ENCODE peak calls at places on chromosomes 3 and 15, in ten cellular contexts. Q is transverse colon, J is HAP-1, V is hepatocyte, T is RWPE2, F is AG10803, Y is MM.1S, K is suprapubic skin, B is PC-9, R is fibroblast of the aortic adventitia. W is an unnamed sample.

GRCh38 chr15:70474367-70474681 is 289.0 kb downstream of the UACA start:
- DNase-seq in B (no peak), F (no peak), Q (no peak), R (no peak), Y (no peak), T (no peak), J (no peak), V (no peak), K (no peak), W (no peak)

GRCh38 chr3:185729335-185729715 is 95.5 kb downstream of the IGF2BP2 start:
- DNase-seq in B (peak), K (no peak), V (no peak), R (peak), F (peak), J (no peak), T (no peak), Y (no peak), Q (no peak), W (peak)

GRCh38 chr3:39330824-39331223 is 1.3 kb downstream of the CCR8 start:
- DNase-seq in F (no peak), J (no peak), V (no peak), Q (no peak), Y (no peak), R (no peak), K (no peak), T (no peak), B (no peak), W (no peak)

GRCh38 chr3:106421928-106422327 is 553.1 kb upstream of the CBLB start:
- DNase-seq in Q (no peak), R (peak), T (no peak), Y (no peak), F (peak), V (no peak), K (no peak), B (no peak), J (no peak), W (peak)

GRCh38 chr3:102183186-102183585 is 251.6 kb upstream of the ZPLD1 start:
- DNase-seq in K (no peak), V (no peak), R (no peak), J (no peak), Y (no peak), Q (no peak), B (no peak), F (no peak), T (no peak), W (no peak)

GRCh38 chr15:66069751-66070150 is 183.8 kb downstream of the MEGF11 start:
- DNase-seq in Q (no peak), T (no peak), B (no peak), K (no peak), Y (no peak), V (no peak), R (no peak), J (no peak), F (no peak), W (no peak)

GRCh38 chr3:172991424-172991996 is 149.5 kb downstream of the SPATA16 start:
- DNase-seq in V (no peak), B (no peak), F (no peak), Q (no peak), J (no peak), K (no peak), Y (no peak), R (no peak), T (no peak), W (no peak)

GRCh38 chr3:20201141-20201540 is 15.1 kb upstream of the SGO1 start:
- DNase-seq in T (no peak), R (no peak), F (no peak), V (no peak), K (no peak), B (no peak), J (no peak), Y (no peak), Q (no peak), W (no peak)

GRCh38 chr3:124584245-124584551 is 146.1 kb upstream of the UMPS start:
- DNase-seq in V (no peak), B (no peak), K (no peak), R (no peak), J (no peak), F (no peak), Q (no peak), Y (no peak), T (no peak), W (no peak)

GRCh38 chr3:41350441-41350840 is 151.1 kb downstream of the CTNNB1 start:
- DNase-seq in V (no peak), J (no peak), Q (no peak), T (no peak), Y (no peak), R (no peak), B (no peak), F (no peak), K (no peak), W (peak)

GRCh38 chr3:192819001-192819569 is 91.7 kb upstream of the FGF12 start:
- DNase-seq in Q (no peak), F (peak), R (peak), J (peak), T (no peak), V (peak), K (no peak), Y (no peak), B (peak), W (peak)

GRCh38 chr3:129441215-129441614 is 1.2 kb downstream of the IFT122 start:
- DNase-seq in R (no peak), B (no peak), F (no peak), Q (no peak), Y (no peak), K (no peak), V (no peak), T (no peak), J (no peak), W (no peak)

GRCh38 chr3:50978991-50979667 is 304.4 kb downstream of the DOCK3 start:
- DNase-seq in J (peak), K (no peak), T (no peak), F (no peak), Y (no peak), Q (no peak), B (no peak), V (no peak), R (no peak), W (no peak)

GRCh38 chr15:58332676-58333400 is 99.0 kb upstream of the LIPC start:
- DNase-seq in K (no peak), F (peak), R (peak), B (peak), Y (no peak), V (peak), T (no peak), Q (no peak), J (no peak), W (peak)

GRCh38 chr3:146895026-146895749 is 290.0 kb upstream of the PLSCR5 start:
- DNase-seq in F (peak), J (no peak), V (no peak), K (no peak), T (no peak), Y (no peak), Q (no peak), R (peak), B (no peak), W (peak)

GRCh38 chr3:27658741-27659140 is 63.4 kb downstream of the EOMES start:
- DNase-seq in Q (no peak), V (no peak), K (no peak), F (no peak), R (peak), B (no peak), T (no peak), Y (no peak), J (no peak), W (no peak)

GRCh38 chr3:179179979-179180758 is 32.0 kb downstream of the PIK3CA start:
- DNase-seq in F (peak), T (no peak), Q (no peak), J (no peak), V (no peak), Y (no peak), K (no peak), B (peak), R (peak), W (peak)

GRCh38 chr3:29513236-29513635 is 232.4 kb downstream of the RBMS3 start:
- DNase-seq in T (no peak), V (no peak), Q (no peak), R (peak), B (no peak), Y (no peak), K (no peak), F (peak), J (no peak), W (peak)

GRCh38 chr3:140469491-140469890 is 208.4 kb upstream of the TRIM42 start:
- DNase-seq in K (no peak), J (no peak), Y (no peak), V (no peak), R (peak), Q (no peak), F (no peak), T (no peak), B (no peak), W (peak)

GRCh38 chr3:197541756-197542539 is 13.8 kb downstream of the BDH1 start:
- DNase-seq in Q (no peak), F (peak), R (no peak), J (no peak), B (no peak), Y (no peak), T (no peak), K (no peak), V (peak), W (peak)

GRCh38 chr15:73573071-73573470 is 60.1 kb downstream of the NPTN start:
- DNase-seq in Y (no peak), Q (no peak), K (no peak), J (no peak), B (no peak), R (no peak), V (peak), F (no peak), T (no peak), W (no peak)

GRCh38 chr3:126968995-126969385 is 13.9 kb upstream of the PLXNA1 start:
- DNase-seq in Y (no peak), Q (no peak), V (no peak), T (no peak), F (no peak), K (no peak), J (no peak), B (no peak), R (no peak), W (no peak)

GRCh38 chr3:106806964-106807363 is 570.3 kb upstream of the CCDC54 start:
- DNase-seq in Y (no peak), V (no peak), B (no peak), J (no peak), Q (no peak), K (no peak), T (no peak), F (no peak), R (no peak), W (no peak)

GRCh38 chr3:172129868-172130751 is 90.7 kb downstream of the FNDC3B start:
- DNase-seq in T (peak), Y (no peak), F (peak), B (peak), J (peak), V (peak), Q (peak), K (peak), R (peak), W (peak)

GRCh38 chr3:78977073-78977472 is 790.7 kb downstream of the ROBO1 start:
- DNase-seq in V (no peak), Q (no peak), K (no peak), R (no peak), F (no peak), J (no peak), B (no peak), T (no peak), Y (no peak), W (peak)

GRCh38 chr3:49383387-49383786 is 25.2 kb upstream of the GPX1 start:
- DNase-seq in B (no peak), Q (peak), J (no peak), F (no peak), T (no peak), Y (no peak), V (no peak), R (no peak), K (no peak), W (no peak)

GRCh38 chr15:31660800-31661199 is 334.2 kb downstream of the KLF13 start:
- DNase-seq in K (no peak), V (no peak), T (no peak), F (no peak), Q (no peak), J (no peak), Y (no peak), R (no peak), B (no peak), W (no peak)

GRCh38 chr15:67520276-67520975 is 505 bp upstream of the C15orf61 start:
- DNase-seq in F (no peak), B (no peak), J (no peak), Y (no peak), V (no peak), R (peak), Q (no peak), K (no peak), T (no peak), W (no peak)

GRCh38 chr3:54547051-54547450 is 380.8 kb downstream of the LRTM1 start:
- DNase-seq in V (no peak), T (no peak), J (no peak), F (no peak), R (no peak), Q (no peak), Y (no peak), B (no peak), K (no peak), W (no peak)

GRCh38 chr15:58777107-58777506 is 6.0 kb downstream of the MINDY2 start:
- DNase-seq in Q (no peak), B (no peak), J (no peak), K (no peak), R (no peak), V (no peak), Y (peak), F (no peak), T (no peak), W (no peak)

GRCh38 chr3:177973241-177973840 is 562.9 kb upstream of the KCNMB2 start:
- DNase-seq in Q (no peak), V (peak), K (no peak), T (no peak), R (peak), F (peak), Y (no peak), J (no peak), B (no peak), W (peak)

GRCh38 chr15:95169701-95170459 is 938.5 kb downstream of the MCTP2 start:
- DNase-seq in F (peak), Q (peak), B (no peak), V (peak), T (no peak), K (peak), J (no peak), Y (no peak), R (peak), W (no peak)

DNA sequence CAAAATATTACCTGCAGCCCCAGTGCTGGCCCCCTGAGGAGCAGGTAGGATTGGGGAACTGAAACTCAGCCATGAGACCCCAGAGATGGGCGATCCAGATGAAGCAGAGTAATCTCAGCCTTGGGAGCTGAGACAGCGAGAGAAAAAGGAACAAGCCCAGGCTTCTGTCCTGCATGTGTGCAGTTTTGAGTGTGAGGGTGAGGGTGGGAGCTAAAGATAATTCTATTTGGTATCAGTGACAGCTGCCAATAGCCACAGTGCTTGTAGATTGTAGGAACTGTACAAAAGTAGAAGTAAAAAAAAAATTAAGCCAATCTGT is 5.9 kb downstream of the ATP8B4 start:
- DNase-seq in Y (no peak), V (no peak), F (no peak), K (no peak), Q (no peak), T (no peak), B (no peak), J (no peak), R (no peak), W (no peak)
- H3K4me3 ChIP-seq in Y (no peak), V (no peak), F (no peak), K (no peak), Q (no peak), T (no peak), B (no peak), J (no peak), R (no peak), W (no peak)

GRCh38 chr3:43996379-43997301 is 245.0 kb upstream of the TOPAZ1 start:
- DNase-seq in K (no peak), Q (no peak), V (peak), B (peak), F (peak), J (peak), R (peak), T (peak), Y (peak), W (no peak)

GRCh38 chr3:43997788-43998373 is 243.8 kb upstream of the TOPAZ1 start:
- DNase-seq in T (peak), J (no peak), Y (no peak), K (no peak), V (no peak), B (peak), Q (no peak), R (no peak), F (peak), W (no peak)

GRCh38 chr3:43994594-43995077 is 247.1 kb upstream of the TOPAZ1 start:
- DNase-seq in Y (no peak), J (peak), T (no peak), R (no peak), K (no peak), V (no peak), B (no peak), Q (no peak), F (no peak), W (no peak)

GRCh38 chr3:43995929-43996378 is 245.7 kb upstream of the TOPAZ1 start:
- DNase-seq in R (no peak), T (peak), Q (no peak), F (no peak), V (no peak), J (no peak), Y (peak), K (no peak), B (peak), W (no peak)

GRCh38 chr3:43995078-43995928 is 246.4 kb upstream of the TOPAZ1 start:
- DNase-seq in F (peak), B (peak), V (peak), Q (no peak), K (no peak), J (peak), Y (peak), T (peak), R (peak), W (no peak)
- H3K4me3 ChIP-seq in F (peak), B (peak), V (peak), Q (no peak), K (peak), J (peak), Y (peak), T (peak), R (peak), W (peak)

GRCh38 chr3:48372862-48373435 is 930 bp downstream of the FBXW12 start:
- DNase-seq in Q (no peak), V (no peak), Y (no peak), R (no peak), J (no peak), F (no peak), B (no peak), K (no peak), T (no peak), W (no peak)

GRCh38 chr3:48371651-48372376 is at the start of gene FBXW12:
- DNase-seq in R (no peak), J (no peak), F (no peak), T (no peak), Q (no peak), Y (no peak), K (no peak), V (no peak), B (no peak), W (no peak)

GRCh38 chr3:48372377-48372770 is 355 bp downstream of the FBXW12 start:
- DNase-seq in R (no peak), B (no peak), V (no peak), F (no peak), Y (peak), Q (no peak), J (no peak), T (no peak), K (no peak), W (no peak)

GRCh38 chr3:48369685-48370329 is 2.2 kb upstream of the FBXW12 start:
- DNase-seq in R (no peak), J (peak), V (peak), Y (no peak), Q (peak), F (no peak), K (no peak), T (no peak), B (no peak), W (no peak)

DNA sequence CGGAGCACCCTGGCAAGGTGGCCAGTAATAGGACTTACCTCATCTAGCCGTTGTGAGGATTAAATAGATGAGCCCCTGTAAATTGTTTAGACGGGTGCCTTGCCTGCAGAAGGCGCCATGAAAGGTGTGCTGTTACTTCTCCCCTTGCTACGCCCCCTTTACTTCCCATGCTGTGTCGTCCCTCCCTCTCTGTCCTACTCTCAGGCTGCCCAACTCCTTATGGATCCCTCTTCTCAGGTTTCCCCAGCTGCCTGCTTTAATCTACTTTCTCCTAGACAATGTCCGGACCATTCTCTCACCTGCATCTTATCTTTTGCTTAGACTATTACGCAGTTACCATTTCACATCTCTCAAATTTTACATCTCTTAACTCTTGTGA is 1.7 kb upstream of the FBXW12 start:
- DNase-seq in J (no peak), K (no peak), T (no peak), F (no peak), R (no peak), Q (no peak), V (no peak), B (no peak), Y (no peak), W (no peak)
- H3K4me3 ChIP-seq in J (no peak), K (no peak), T (no peak), F (no peak), R (no peak), Q (no peak), V (no peak), B (no peak), Y (no peak), W (no peak)

GRCh38 chr15:52278636-52279367 is 16.8 kb downstream of the MYO5C start:
- DNase-seq in B (no peak), T (no peak), Y (no peak), F (no peak), K (no peak), J (no peak), R (no peak), V (no peak), Q (no peak), W (no peak)
- H3K4me3 ChIP-seq in B (no peak), T (no peak), Y (no peak), F (no peak), K (no peak), J (no peak), R (no peak), V (no peak), Q (no peak), W (no peak)

W was measured in astrocyte.